ENCODE peak calls at places on chromosomes 6 and 20, in seven cellular contexts. One of them, this sample, is unnamed.

GRCh38 chr6:17580518-17581048 is 19.5 kb upstream of the FAM8A1 start:
- DNase-seq in upper lobe of left lung: peak; percentile 39
- DNase-seq in ovary: peak; percentile 26
- DNase-seq in adrenal gland: peak; percentile 36
- DNase-seq in transverse colon: peak; percentile 34
- DNase-seq in heart left ventricle: peak; percentile 40
- DNase-seq in uterus: peak; percentile 47
- DNase-seq in this sample: no peak

GRCh38 chr6:36755435-36756348 is 58.1 kb downstream of the RAB44 start:
- DNase-seq in upper lobe of left lung: peak; percentile 34
- DNase-seq in ovary: no peak
- DNase-seq in adrenal gland: peak; percentile 75
- DNase-seq in transverse colon: peak; percentile 52
- DNase-seq in heart left ventricle: no peak
- DNase-seq in uterus: no peak
- DNase-seq in this sample: no peak

GRCh38 chr6:113490356-113490755 is 366.8 kb upstream of the MARCKS start:
- DNase-seq in upper lobe of left lung: no peak
- DNase-seq in ovary: no peak
- DNase-seq in adrenal gland: no peak
- DNase-seq in transverse colon: no peak
- DNase-seq in heart left ventricle: no peak
- DNase-seq in uterus: no peak
- DNase-seq in this sample: no peak

GRCh38 chr6:46062312-46062711 is 46.7 kb upstream of the CLIC5 start:
- DNase-seq in upper lobe of left lung: peak; percentile 36
- DNase-seq in ovary: no peak
- DNase-seq in adrenal gland: no peak
- DNase-seq in transverse colon: peak; percentile 52
- DNase-seq in heart left ventricle: no peak
- DNase-seq in uterus: no peak
- DNase-seq in this sample: no peak

GRCh38 chr20:17228624-17229061 is 1.8 kb downstream of the PCSK2 start:
- DNase-seq in upper lobe of left lung: no peak
- DNase-seq in ovary: peak; percentile 35
- DNase-seq in adrenal gland: no peak
- DNase-seq in transverse colon: no peak
- DNase-seq in heart left ventricle: no peak
- DNase-seq in uterus: no peak
- DNase-seq in this sample: no peak

GRCh38 chr6:127186889-127187288 is 68.4 kb downstream of the RSPO3 start:
- DNase-seq in upper lobe of left lung: peak; percentile 68
- DNase-seq in ovary: no peak
- DNase-seq in adrenal gland: peak; percentile 39
- DNase-seq in transverse colon: peak; percentile 53
- DNase-seq in heart left ventricle: peak; percentile 45
- DNase-seq in uterus: no peak
- DNase-seq in this sample: peak; percentile 53

GRCh38 chr6:135102191-135102590 is 47.6 kb upstream of the HBS1L start:
- DNase-seq in upper lobe of left lung: no peak
- DNase-seq in ovary: no peak
- DNase-seq in adrenal gland: no peak
- DNase-seq in transverse colon: no peak
- DNase-seq in heart left ventricle: no peak
- DNase-seq in uterus: no peak
- DNase-seq in this sample: no peak

GRCh38 chr6:168219804-168220203 is 99.8 kb downstream of the DACT2 start:
- DNase-seq in upper lobe of left lung: peak; percentile 8
- DNase-seq in ovary: no peak
- DNase-seq in adrenal gland: no peak
- DNase-seq in transverse colon: no peak
- DNase-seq in heart left ventricle: peak; percentile 35
- DNase-seq in uterus: no peak
- DNase-seq in this sample: no peak

GRCh38 chr6:303948-304558 is 11.8 kb downstream of the DUSP22 start:
- DNase-seq in upper lobe of left lung: no peak
- DNase-seq in ovary: no peak
- DNase-seq in adrenal gland: no peak
- DNase-seq in transverse colon: no peak
- DNase-seq in heart left ventricle: no peak
- DNase-seq in uterus: no peak
- DNase-seq in this sample: no peak

GRCh38 chr6:108644252-108644651 is 83.5 kb downstream of the FOXO3 start:
- DNase-seq in upper lobe of left lung: no peak
- DNase-seq in ovary: no peak
- DNase-seq in adrenal gland: no peak
- DNase-seq in transverse colon: no peak
- DNase-seq in heart left ventricle: no peak
- DNase-seq in uterus: no peak
- DNase-seq in this sample: no peak

GRCh38 chr20:20237093-20237959 is 130.6 kb upstream of the INSM1 start:
- DNase-seq in upper lobe of left lung: no peak
- DNase-seq in ovary: no peak
- DNase-seq in adrenal gland: peak; percentile 35
- DNase-seq in transverse colon: peak; percentile 46
- DNase-seq in heart left ventricle: no peak
- DNase-seq in uterus: no peak
- DNase-seq in this sample: peak; percentile 56

GRCh38 chr6:148999921-149000589 is 253.2 kb downstream of the UST start:
- DNase-seq in upper lobe of left lung: peak; percentile 63
- DNase-seq in ovary: peak; percentile 88
- DNase-seq in adrenal gland: peak; percentile 86
- DNase-seq in transverse colon: peak; percentile 26
- DNase-seq in heart left ventricle: peak; percentile 76
- DNase-seq in uterus: peak; percentile 52
- DNase-seq in this sample: peak; percentile 39

GRCh38 chr6:157519255-157520116 is 138.5 kb downstream of the ZDHHC14 start:
- DNase-seq in upper lobe of left lung: no peak
- DNase-seq in ovary: no peak
- DNase-seq in adrenal gland: no peak
- DNase-seq in transverse colon: no peak
- DNase-seq in heart left ventricle: no peak
- DNase-seq in uterus: no peak
- DNase-seq in this sample: no peak

GRCh38 chr6:40810176-40810575 is 223.0 kb upstream of the LRFN2 start:
- DNase-seq in upper lobe of left lung: no peak
- DNase-seq in ovary: no peak
- DNase-seq in adrenal gland: no peak
- DNase-seq in transverse colon: no peak
- DNase-seq in heart left ventricle: no peak
- DNase-seq in uterus: no peak
- DNase-seq in this sample: no peak

GRCh38 chr20:38604873-38605303 is 3.3 kb downstream of the ARHGAP40 start:
- DNase-seq in upper lobe of left lung: peak; percentile 47
- DNase-seq in ovary: no peak
- DNase-seq in adrenal gland: no peak
- DNase-seq in transverse colon: no peak
- DNase-seq in heart left ventricle: no peak
- DNase-seq in uterus: no peak
- DNase-seq in this sample: no peak

GRCh38 chr20:8326196-8326595 is 194.1 kb downstream of the PLCB1 start:
- DNase-seq in upper lobe of left lung: no peak
- DNase-seq in ovary: no peak
- DNase-seq in adrenal gland: no peak
- DNase-seq in transverse colon: no peak
- DNase-seq in heart left ventricle: no peak
- DNase-seq in uterus: no peak
- DNase-seq in this sample: no peak

GRCh38 chr6:158175111-158175510 is 7.0 kb downstream of the GTF2H5 start:
- DNase-seq in upper lobe of left lung: no peak
- DNase-seq in ovary: no peak
- DNase-seq in adrenal gland: no peak
- DNase-seq in transverse colon: no peak
- DNase-seq in heart left ventricle: no peak
- DNase-seq in uterus: no peak
- DNase-seq in this sample: no peak

GRCh38 chr6:26306248-26306647 is 58.8 kb upstream of the BTN3A2 start:
- DNase-seq in upper lobe of left lung: no peak
- DNase-seq in ovary: no peak
- DNase-seq in adrenal gland: no peak
- DNase-seq in transverse colon: no peak
- DNase-seq in heart left ventricle: no peak
- DNase-seq in uterus: no peak
- DNase-seq in this sample: no peak

GRCh38 chr20:24768977-24769675 is 179.9 kb upstream of the CST7 start:
- DNase-seq in upper lobe of left lung: peak; percentile 7
- DNase-seq in ovary: peak; percentile 5
- DNase-seq in adrenal gland: no peak
- DNase-seq in transverse colon: no peak
- DNase-seq in heart left ventricle: no peak
- DNase-seq in uterus: no peak
- DNase-seq in this sample: no peak

GRCh38 chr6:148414836-148415235 is 72.2 kb downstream of the SASH1 start:
- DNase-seq in upper lobe of left lung: no peak
- DNase-seq in ovary: no peak
- DNase-seq in adrenal gland: no peak
- DNase-seq in transverse colon: no peak
- DNase-seq in heart left ventricle: no peak
- DNase-seq in uterus: no peak
- DNase-seq in this sample: no peak

GRCh38 chr20:25076731-25077609 is 5.0 kb downstream of the VSX1 start:
- DNase-seq in upper lobe of left lung: no peak
- DNase-seq in ovary: no peak
- DNase-seq in adrenal gland: peak; percentile 66
- DNase-seq in transverse colon: peak; percentile 53
- DNase-seq in heart left ventricle: no peak
- DNase-seq in uterus: no peak
- DNase-seq in this sample: no peak

GRCh38 chr6:143675327-143675900 is 2.4 kb upstream of the PHACTR2 start:
- DNase-seq in upper lobe of left lung: no peak
- DNase-seq in ovary: no peak
- DNase-seq in adrenal gland: no peak
- DNase-seq in transverse colon: no peak
- DNase-seq in heart left ventricle: no peak
- DNase-seq in uterus: no peak
- DNase-seq in this sample: no peak

DNA sequence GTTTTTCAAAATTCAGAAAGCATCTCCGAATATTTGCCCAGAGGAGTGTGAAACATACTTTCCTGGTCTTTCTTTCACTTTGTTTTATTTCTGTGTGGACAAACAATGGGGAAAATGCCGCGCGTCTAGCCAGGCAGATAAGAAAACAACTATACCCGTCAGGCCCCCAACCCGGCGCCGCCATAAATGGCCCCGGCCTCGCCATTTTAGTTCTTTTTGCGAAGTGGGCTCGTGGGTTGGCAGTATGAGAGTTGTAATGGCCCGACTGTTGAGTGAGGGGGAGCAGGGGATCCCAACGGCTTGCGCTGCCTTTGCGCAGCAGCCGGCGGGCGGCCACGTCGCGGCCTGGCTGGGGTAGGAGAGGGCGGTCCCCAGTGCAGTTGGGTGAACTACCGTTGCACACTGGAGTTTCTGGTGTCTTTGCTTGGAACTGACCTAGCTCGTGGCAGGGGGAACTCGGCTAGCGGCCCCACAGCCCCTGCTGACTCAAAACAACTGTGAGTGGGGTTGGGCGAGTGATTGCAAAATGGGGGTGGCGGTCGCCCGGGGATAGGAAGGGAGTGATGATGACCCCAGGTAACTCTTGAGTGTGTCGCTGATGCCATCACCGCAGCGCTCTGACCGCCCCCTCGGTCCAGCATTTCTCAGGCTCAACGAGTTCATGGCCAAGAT is 7.3 kb downstream of the HSPA1B start:
- DNase-seq in upper lobe of left lung: peak; percentile 82
- DNase-seq in ovary: peak; percentile 81
- DNase-seq in adrenal gland: peak; percentile 83
- DNase-seq in transverse colon: peak; percentile 81
- DNase-seq in heart left ventricle: peak; percentile 85
- DNase-seq in uterus: peak; percentile 79
- DNase-seq in this sample: peak; percentile 81
- TF ChIP-seq POLR2A in upper lobe of left lung: peak; percentile 54
- TF ChIP-seq POLR2A in ovary: peak; percentile 50
- TF ChIP-seq POLR2A in adrenal gland: no peak
- TF ChIP-seq POLR2A in transverse colon: peak; percentile 75
- TF ChIP-seq POLR2A in heart left ventricle: no peak
- TF ChIP-seq POLR2A in uterus: peak; percentile 23
- TF ChIP-seq POLR2A in this sample: no peak

DNA sequence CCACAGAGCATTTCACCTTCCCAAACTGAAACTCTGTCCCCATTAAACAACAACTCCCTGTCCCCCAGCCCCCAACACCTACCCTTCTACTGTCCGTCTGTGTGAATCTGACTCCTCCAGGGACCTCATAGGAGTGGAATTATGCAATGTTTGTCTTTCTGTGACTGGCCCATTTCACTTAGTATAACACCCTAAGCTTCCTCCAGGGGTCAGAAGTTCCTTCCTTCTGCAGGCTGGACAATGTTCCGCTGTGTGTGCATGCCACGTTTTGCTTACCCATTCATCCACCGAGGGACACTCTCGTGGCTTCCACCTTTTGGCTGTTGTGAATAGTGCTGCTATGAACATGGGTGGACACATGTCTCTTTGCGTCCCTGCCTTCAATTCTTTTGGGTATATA is 37.6 kb upstream of the MPC1 start:
- DNase-seq in upper lobe of left lung: no peak
- DNase-seq in ovary: no peak
- DNase-seq in adrenal gland: no peak
- DNase-seq in transverse colon: no peak
- DNase-seq in heart left ventricle: no peak
- DNase-seq in uterus: no peak
- DNase-seq in this sample: no peak
- TF ChIP-seq CTCF in upper lobe of left lung: no peak
- TF ChIP-seq CTCF in ovary: no peak
- TF ChIP-seq CTCF in adrenal gland: no peak
- TF ChIP-seq CTCF in transverse colon: no peak
- TF ChIP-seq CTCF in heart left ventricle: no peak
- TF ChIP-seq CTCF in uterus: no peak
- TF ChIP-seq CTCF in this sample: no peak

GRCh38 chr6:28907394-28907793 is 16.4 kb downstream of the TRIM27 start:
- DNase-seq in upper lobe of left lung: peak; percentile 81
- DNase-seq in ovary: no peak
- DNase-seq in adrenal gland: no peak
- DNase-seq in transverse colon: no peak
- DNase-seq in heart left ventricle: no peak
- DNase-seq in uterus: no peak
- DNase-seq in this sample: no peak
- H3K27ac ChIP-seq in upper lobe of left lung: peak overlapping the region; percentile 59
- H3K27ac ChIP-seq in ovary: no peak overlapping the region
- H3K27ac ChIP-seq in adrenal gland: no peak overlapping the region
- H3K27ac ChIP-seq in transverse colon: no peak overlapping the region
- H3K27ac ChIP-seq in heart left ventricle: no peak overlapping the region
- H3K27ac ChIP-seq in uterus: no peak overlapping the region
- H3K27ac ChIP-seq in this sample: no peak overlapping the region

GRCh38 chr6:42527204-42527603 is 36.6 kb upstream of the UBR2 start:
- DNase-seq in upper lobe of left lung: no peak
- DNase-seq in ovary: no peak
- DNase-seq in adrenal gland: no peak
- DNase-seq in transverse colon: no peak
- DNase-seq in heart left ventricle: no peak
- DNase-seq in uterus: no peak
- DNase-seq in this sample: no peak
- TF ChIP-seq POLR2A in upper lobe of left lung: no peak
- TF ChIP-seq POLR2A in ovary: no peak
- TF ChIP-seq POLR2A in adrenal gland: no peak
- TF ChIP-seq POLR2A in transverse colon: no peak
- TF ChIP-seq POLR2A in heart left ventricle: no peak
- TF ChIP-seq POLR2A in uterus: no peak
- TF ChIP-seq POLR2A in this sample: no peak